ENCODE peak calls at places on chromosome 1, in four cellular contexts. P, B, S and C are unnamed samples.

GRCh38 chr1:30923597-30923996 is 15.0 kb upstream of the SDC3 start:
- DNase-seq in P (no peak), B (no peak), S (no peak), C (no peak)

GRCh38 chr1:53219711-53220110 is 723 bp downstream of the CZIB start:
- DNase-seq in P (no peak), B (no peak), S (no peak), C (no peak)

GRCh38 chr1:97739596-97740103 is 181.2 kb downstream of the DPYD start:
- DNase-seq in P (no peak), B (peak), S (no peak), C (no peak)

GRCh38 chr1:209751627-209752231 is 4.1 kb upstream of the TRAF3IP3 start:
- DNase-seq in P (peak), B (no peak), S (no peak), C (peak)

GRCh38 chr1:41626616-41627375 is 142.3 kb upstream of the EDN2 start:
- DNase-seq in P (no peak), B (peak), S (no peak), C (no peak)

GRCh38 chr1:40802078-40803075 is 18.8 kb downstream of the KCNQ4 start:
- DNase-seq in P (peak), B (peak), S (no peak), C (peak)

GRCh38 chr1:69246109-69246508 is 321.6 kb upstream of the LRRC7 start:
- DNase-seq in P (no peak), B (no peak), S (no peak), C (no peak)

GRCh38 chr1:159205225-159205624 is 550 bp downstream of the ACKR1 start:
- DNase-seq in P (no peak), B (no peak), S (no peak), C (no peak)

GRCh38 chr1:37265786-37266667 is 208.4 kb upstream of the ZC3H12A start:
- DNase-seq in P (no peak), B (no peak), S (no peak), C (no peak)

GRCh38 chr1:165112260-165112659 is 244.3 kb downstream of the LMX1A start:
- DNase-seq in P (no peak), B (no peak), S (no peak), C (no peak)